ENCODE peak calls at places on chromosomes 1 and 21, in nine cellular contexts. N, I, B, O, R, K, A, W and P are unnamed samples.
A peak's percentile ranks its signal among the peaks of the same experiment; 100 is the strongest.

GRCh38 chr21:36149788-36150187 is 6.8 kb upstream of the DOP1B start:
- DNase-seq in N (no peak), I (no peak), B (no peak), O (no peak), R (no peak), K (no peak), A (no peak), W (no peak), P (no peak)

GRCh38 chr1:3817138-3817740 is 20.9 kb upstream of the LRRC47 start:
- DNase-seq in N (no peak), I (no peak), B (peak; percentile 32), O (no peak), R (no peak), K (no peak), A (no peak), W (no peak), P (no peak)

GRCh38 chr1:15584489-15585363 is at the start of gene AGMAT:
- DNase-seq in N (peak; percentile 50), I (no peak), B (peak; percentile 56), O (peak; percentile 17), R (peak; percentile 53), K (no peak), A (no peak), W (peak; percentile 90), P (no peak)

GRCh38 chr1:81463889-81464288 is 336.8 kb upstream of the ADGRL2 start:
- DNase-seq in N (no peak), I (no peak), B (no peak), O (no peak), R (no peak), K (no peak), A (no peak), W (no peak), P (no peak)

GRCh38 chr1:186839077-186839400 is 10.3 kb downstream of the PLA2G4A start:
- DNase-seq in N (no peak), I (no peak), B (no peak), O (no peak), R (no peak), K (no peak), A (no peak), W (no peak), P (no peak)

GRCh38 chr21:34933609-34934345 is 115.3 kb downstream of the RUNX1 start:
- DNase-seq in N (no peak), I (no peak), B (no peak), O (no peak), R (peak; percentile 74), K (no peak), A (no peak), W (peak; percentile 67), P (no peak)

GRCh38 chr21:43848771-43849170 is 16.3 kb upstream of the AGPAT3 start:
- DNase-seq in N (no peak), I (no peak), B (no peak), O (no peak), R (no peak), K (no peak), A (no peak), W (no peak), P (no peak)

GRCh38 chr21:43827015-43827611 is 37.7 kb downstream of the RRP1 start:
- DNase-seq in N (peak; percentile 64), I (no peak), B (peak; percentile 77), O (no peak), R (no peak), K (peak; percentile 60), A (peak; percentile 27), W (peak; percentile 67), P (peak; percentile 56)

GRCh38 chr1:227357229-227358078 is 39.2 kb upstream of the CDC42BPA start:
- DNase-seq in N (peak; percentile 67), I (no peak), B (peak; percentile 72), O (peak; percentile 27), R (no peak), K (peak; percentile 70), A (peak; percentile 68), W (peak; percentile 80), P (peak; percentile 80)

GRCh38 chr1:178934574-178934945 is 63.7 kb upstream of the ANGPTL1 start:
- DNase-seq in N (no peak), I (no peak), B (no peak), O (no peak), R (no peak), K (no peak), A (no peak), W (no peak), P (no peak)

GRCh38 chr1:5926686-5927435 is 65.4 kb downstream of the NPHP4 start:
- DNase-seq in N (no peak), I (no peak), B (no peak), O (no peak), R (no peak), K (no peak), A (no peak), W (no peak), P (no peak)

GRCh38 chr1:116224561-116224960 is 113.4 kb downstream of the MAB21L3 start:
- DNase-seq in N (no peak), I (no peak), B (no peak), O (no peak), R (no peak), K (no peak), A (no peak), W (no peak), P (no peak)

GRCh38 chr1:241660424-241660972 is 8.4 kb downstream of the WDR64 start:
- DNase-seq in N (no peak), I (no peak), B (no peak), O (no peak), R (no peak), K (no peak), A (no peak), W (no peak), P (no peak)

GRCh38 chr1:15418811-15419515 is 9.3 kb downstream of the EFHD2 start:
- DNase-seq in N (no peak), I (no peak), B (no peak), O (no peak), R (no peak), K (no peak), A (no peak), W (no peak), P (peak; percentile 96)

GRCh38 chr1:18217398-18218043 is 109.9 kb downstream of the IGSF21 start:
- DNase-seq in N (no peak), I (no peak), B (peak; percentile 56), O (no peak), R (no peak), K (no peak), A (peak; percentile 31), W (no peak), P (peak; percentile 17)

GRCh38 chr21:45588086-45588825 is 46.0 kb upstream of the SLC19A1 start:
- DNase-seq in N (no peak), I (no peak), B (no peak), O (no peak), R (no peak), K (no peak), A (no peak), W (peak; percentile 20), P (no peak)

GRCh38 chr21:45588861-45589491 is 46.7 kb upstream of the SLC19A1 start:
- DNase-seq in N (no peak), I (no peak), B (no peak), O (no peak), R (no peak), K (no peak), A (no peak), W (no peak), P (no peak)

GRCh38 chr21:45590726-45591618 is 48.7 kb upstream of the SLC19A1 start:
- DNase-seq in N (peak; percentile 31), I (peak; percentile 48), B (no peak), O (peak; percentile 34), R (peak; percentile 67), K (peak; percentile 5), A (no peak), W (peak; percentile 88), P (no peak)

GRCh38 chr21:45590246-45590725 is 48.0 kb upstream of the SLC19A1 start:
- DNase-seq in N (peak; percentile 57), I (no peak), B (peak; percentile 78), O (peak; percentile 61), R (peak; percentile 70), K (peak; percentile 7), A (no peak), W (peak; percentile 91), P (no peak)

GRCh38 chr21:45589686-45590245 is 47.5 kb upstream of the SLC19A1 start:
- DNase-seq in N (no peak), I (no peak), B (no peak), O (no peak), R (no peak), K (no peak), A (no peak), W (no peak), P (no peak)
- H3K4me3 ChIP-seq in N (peak overlapping the region; percentile 54), I (no peak overlapping the region), B (no peak overlapping the region), O (peak overlapping the region; percentile 15), R (no peak overlapping the region), K (peak overlapping the region; percentile 26), A (no peak overlapping the region), W (peak overlapping the region; percentile 56), P (peak overlapping the region; percentile 11)

DNA sequence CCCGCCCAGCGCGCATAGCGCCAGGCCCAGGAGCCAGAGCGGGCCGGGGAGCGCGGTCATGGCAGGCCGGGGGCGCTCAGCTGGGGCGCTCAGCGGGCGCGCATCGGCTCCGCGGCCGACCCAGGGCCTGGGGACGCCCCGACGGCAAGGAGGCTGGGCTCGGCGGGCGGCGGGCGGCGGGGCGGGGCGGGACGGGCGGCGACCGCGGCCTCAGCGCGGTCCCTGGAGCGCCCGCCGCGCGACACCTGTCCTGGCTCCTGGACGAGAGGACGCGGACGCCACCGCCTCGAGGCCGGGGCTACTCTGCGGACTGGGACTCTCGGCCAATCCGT is 273 bp downstream of the BMP8B start:
- DNase-seq in N (no peak), I (no peak), B (no peak), O (no peak), R (no peak), K (no peak), A (no peak), W (no peak), P (no peak)
- H3K27me3 ChIP-seq in N (peaks cover 2% of the 10 kb centered on the region), I (no peaks in the 10 kb centered on the region), B (peaks cover 4% of the 10 kb centered on the region), O (no peaks in the 10 kb centered on the region), R (no peaks in the 10 kb centered on the region), K (peaks cover 10% of the 10 kb centered on the region), A (no peaks in the 10 kb centered on the region), W (peaks cover 13% of the 10 kb centered on the region), P (peaks cover 11% of the 10 kb centered on the region)

GRCh38 chr1:105204836-105205371 is 1455.2 kb downstream of the AMY1C start:
- DNase-seq in N (no peak), I (no peak), B (no peak), O (no peak), R (no peak), K (no peak), A (no peak), W (no peak), P (no peak)
- H3K4me3 ChIP-seq in N (no peak overlapping the region), I (no peak overlapping the region), B (no peak overlapping the region), O (no peak overlapping the region), R (no peak overlapping the region), K (no peak overlapping the region), A (no peak overlapping the region), W (no peak overlapping the region), P (no peak overlapping the region)

DNA sequence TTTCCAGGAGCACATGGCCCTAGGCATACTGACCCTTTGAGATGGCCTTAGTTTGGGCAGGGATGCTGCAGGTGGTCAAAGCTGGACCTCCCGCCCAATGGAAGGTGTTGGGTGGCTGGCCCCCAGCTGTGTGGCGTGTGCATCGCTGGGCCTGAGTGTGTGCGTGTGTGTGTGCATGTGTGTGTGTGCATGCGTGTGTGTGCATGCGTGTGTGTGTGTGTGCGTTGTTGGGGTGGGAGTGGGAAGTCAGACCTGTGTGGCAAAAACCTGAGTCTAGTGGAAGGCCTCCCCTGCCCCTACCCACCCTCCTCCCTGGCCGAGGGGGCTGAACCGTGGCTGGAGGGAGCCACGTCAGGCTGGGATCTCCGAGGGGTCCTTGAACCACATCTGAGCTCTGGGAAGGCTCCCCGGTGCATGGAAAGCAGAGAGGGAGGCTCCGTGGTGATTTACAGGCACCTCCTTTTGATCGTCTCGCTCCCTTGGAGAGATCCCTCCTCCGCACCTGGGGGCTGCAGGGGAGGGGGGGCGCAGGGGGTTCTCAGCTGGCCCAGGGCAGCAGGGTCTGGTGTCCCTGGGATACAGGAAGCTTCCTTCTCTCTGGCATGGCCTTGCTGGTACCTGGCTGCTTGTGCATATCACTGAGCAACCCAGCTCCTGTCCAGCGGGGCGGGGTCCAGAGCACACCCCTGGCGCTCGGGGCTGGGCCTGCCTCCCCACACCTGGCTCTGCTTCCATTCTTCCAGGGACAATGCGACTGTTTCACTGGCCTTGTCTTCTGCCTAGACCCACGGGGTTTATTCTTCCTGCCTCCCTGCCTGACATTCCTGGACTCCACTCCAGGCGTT is 124.7 kb upstream of the WNT4 start:
- DNase-seq in N (no peak), I (no peak), B (no peak), O (no peak), R (no peak), K (no peak), A (no peak), W (no peak), P (no peak)
- H3K27me3 ChIP-seq in N (peaks cover 3% of the 10 kb centered on the region), I (no peaks in the 10 kb centered on the region), B (no peaks in the 10 kb centered on the region), O (no peaks in the 10 kb centered on the region), R (no peaks in the 10 kb centered on the region), K (no peaks in the 10 kb centered on the region), A (no peaks in the 10 kb centered on the region), W (no peaks in the 10 kb centered on the region), P (peaks cover 2% of the 10 kb centered on the region)